ENCODE peak calls at places on chromosomes 6 and 20, in seven cellular contexts. Q, M, I, L, N, X and A are unnamed samples.
A peak's percentile ranks its signal among the peaks of the same experiment; 100 is the strongest.

GRCh38 chr6:49653942-49654341 is 17.3 kb upstream of the RHAG start:
- DNase-seq in Q (no peak), M (no peak), I (no peak), L (no peak), N (no peak), X (no peak), A (no peak)

GRCh38 chr6:44641344-44641743 is 253.8 kb downstream of the CDC5L start:
- DNase-seq in Q (no peak), M (peak; percentile 57), I (no peak), L (no peak), N (no peak), X (no peak), A (no peak)

GRCh38 chr6:44696099-44696498 is 308.6 kb downstream of the CDC5L start:
- DNase-seq in Q (no peak), M (no peak), I (no peak), L (no peak), N (no peak), X (no peak), A (no peak)

GRCh38 chr6:112223070-112223861 is 31.1 kb downstream of the LAMA4 start:
- DNase-seq in Q (no peak), M (no peak), I (no peak), L (no peak), N (no peak), X (no peak), A (no peak)

GRCh38 chr20:58810116-58810878 is 40.4 kb downstream of the GNAS-AS1 start:
- DNase-seq in Q (no peak), M (no peak), I (no peak), L (no peak), N (no peak), X (no peak), A (no peak)

GRCh38 chr6:4971851-4972250 is 32.0 kb downstream of the RPP40 start:
- DNase-seq in Q (no peak), M (no peak), I (no peak), L (peak; percentile 42), N (no peak), X (no peak), A (no peak)

GRCh38 chr20:63309261-63310071 is 16.5 kb downstream of the COL20A1 start:
- DNase-seq in Q (no peak), M (peak; percentile 61), I (peak; percentile 95), L (peak; percentile 84), N (no peak), X (peak; percentile 46), A (peak; percentile 97)

GRCh38 chr6:13354331-13355042 is 26.1 kb upstream of the TBC1D7 start:
- DNase-seq in Q (no peak), M (no peak), I (no peak), L (no peak), N (no peak), X (no peak), A (no peak)

GRCh38 chr6:17640477-17640917 is 40.4 kb downstream of the FAM8A1 start:
- DNase-seq in Q (no peak), M (no peak), I (no peak), L (no peak), N (no peak), X (no peak), A (no peak)

GRCh38 chr20:54773643-54774000 is 298.2 kb downstream of the DOK5 start:
- DNase-seq in Q (no peak), M (no peak), I (no peak), L (no peak), N (no peak), X (no peak), A (no peak)

GRCh38 chr6:43120938-43121913 is 45.1 kb downstream of the PTK7 start:
- DNase-seq in Q (no peak), M (peak; percentile 75), I (no peak), L (peak; percentile 42), N (no peak), X (peak; percentile 53), A (peak; percentile 44)

GRCh38 chr6:166932616-166933015 is 23.7 kb downstream of the RNASET2 start:
- DNase-seq in Q (no peak), M (no peak), I (no peak), L (no peak), N (no peak), X (no peak), A (no peak)

GRCh38 chr6:36873612-36874011 is 991 bp downstream of the PPIL1 start:
- DNase-seq in Q (no peak), M (no peak), I (peak; percentile 54), L (no peak), N (no peak), X (no peak), A (peak; percentile 63)

GRCh38 chr6:112218563-112218962 is 35.8 kb downstream of the LAMA4 start:
- DNase-seq in Q (no peak), M (peak; percentile 84), I (no peak), L (no peak), N (no peak), X (peak; percentile 74), A (no peak)

GRCh38 chr6:113276631-113277030 is 580.5 kb upstream of the MARCKS start:
- DNase-seq in Q (no peak), M (no peak), I (no peak), L (no peak), N (no peak), X (no peak), A (no peak)

GRCh38 chr20:34337982-34338756 is 24.9 kb upstream of the ITCH start:
- DNase-seq in Q (no peak), M (no peak), I (no peak), L (no peak), N (no peak), X (no peak), A (no peak)

GRCh38 chr20:32943490-32944052 is 60.7 kb downstream of the SUN5 start:
- DNase-seq in Q (no peak), M (no peak), I (no peak), L (no peak), N (no peak), X (no peak), A (no peak)

GRCh38 chr20:32941155-32941885 is 62.9 kb downstream of the SUN5 start:
- DNase-seq in Q (no peak), M (no peak), I (no peak), L (no peak), N (no peak), X (no peak), A (no peak)

GRCh38 chr20:32945710-32946221 is 58.5 kb downstream of the SUN5 start:
- DNase-seq in Q (no peak), M (no peak), I (peak; percentile 44), L (peak; percentile 61), N (no peak), X (no peak), A (peak; percentile 65)

DNA sequence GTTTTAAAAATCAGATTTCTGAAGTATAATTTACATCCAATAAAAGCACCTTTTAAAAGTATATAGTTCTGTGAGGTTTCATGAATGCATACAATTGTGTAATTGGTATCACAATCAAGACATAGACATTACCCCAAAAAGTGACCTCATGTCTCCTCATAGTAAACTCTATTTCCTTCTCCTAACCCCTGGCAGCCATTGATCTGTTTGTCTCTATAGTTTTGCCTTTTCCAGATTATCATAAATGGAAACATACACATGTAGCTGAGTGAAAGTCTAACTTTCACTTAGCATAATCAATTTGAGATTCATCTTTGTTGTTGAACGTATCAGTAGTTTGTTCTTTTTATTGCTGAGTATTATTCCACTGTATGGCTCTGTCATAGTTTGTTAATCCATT is 57.6 kb downstream of the SUN5 start:
- DNase-seq in Q (no peak), M (no peak), I (no peak), L (no peak), N (no peak), X (no peak), A (no peak)
- H3K27me3 ChIP-seq in Q (no peaks in the 10 kb centered on the region), M (no peaks in the 10 kb centered on the region), I (peaks cover 16% of the 10 kb centered on the region), L (peaks cover 79% of the 10 kb centered on the region), N (no peaks in the 10 kb centered on the region), X (no peaks in the 10 kb centered on the region), A (peaks cover 22% of the 10 kb centered on the region)

DNA sequence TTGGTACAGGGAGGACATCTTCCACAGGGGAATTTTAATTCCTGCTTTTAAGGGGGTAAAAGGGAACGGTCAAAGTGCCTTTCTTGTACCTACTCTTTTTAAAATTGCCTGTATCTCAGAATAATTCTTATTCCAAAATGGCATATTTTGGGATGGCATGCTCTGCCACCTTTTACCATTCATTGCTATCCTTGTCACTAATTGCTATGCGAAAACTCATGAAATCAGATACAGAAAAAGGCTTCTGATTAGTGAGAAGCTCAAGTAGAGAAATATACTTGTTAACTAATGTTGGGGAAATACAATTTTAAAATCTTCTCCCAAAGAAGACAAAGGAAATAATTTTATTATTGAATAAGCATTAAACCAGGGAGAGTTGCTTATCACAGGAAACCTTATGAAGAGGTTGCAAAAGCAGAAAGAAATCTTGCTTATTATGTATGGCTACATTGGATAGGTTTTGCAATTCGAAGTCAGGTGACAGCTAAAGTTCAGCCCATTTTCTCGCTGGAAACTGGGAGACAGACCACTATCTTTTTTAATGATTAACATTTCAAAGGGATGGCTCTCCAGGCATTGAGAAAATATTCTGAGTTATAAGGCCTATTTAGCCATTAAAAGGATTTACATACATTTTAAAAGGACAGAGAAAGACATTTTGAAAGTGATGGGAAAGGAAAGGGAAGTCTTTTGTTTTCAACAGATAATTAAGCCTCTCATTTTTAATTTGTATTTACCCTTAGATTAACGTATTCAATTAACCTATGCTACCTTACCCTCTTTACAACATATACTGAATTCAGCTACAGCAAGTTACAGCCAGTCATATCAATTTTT is 110.3 kb upstream of the PRSS16 start:
- DNase-seq in Q (no peak), M (no peak), I (no peak), L (no peak), N (no peak), X (no peak), A (no peak)
- H3K4me3 ChIP-seq in Q (no peak overlapping the region), M (no peak overlapping the region), I (no peak overlapping the region), L (no peak overlapping the region), N (no peak overlapping the region), X (no peak overlapping the region), A (no peak overlapping the region)

DNA sequence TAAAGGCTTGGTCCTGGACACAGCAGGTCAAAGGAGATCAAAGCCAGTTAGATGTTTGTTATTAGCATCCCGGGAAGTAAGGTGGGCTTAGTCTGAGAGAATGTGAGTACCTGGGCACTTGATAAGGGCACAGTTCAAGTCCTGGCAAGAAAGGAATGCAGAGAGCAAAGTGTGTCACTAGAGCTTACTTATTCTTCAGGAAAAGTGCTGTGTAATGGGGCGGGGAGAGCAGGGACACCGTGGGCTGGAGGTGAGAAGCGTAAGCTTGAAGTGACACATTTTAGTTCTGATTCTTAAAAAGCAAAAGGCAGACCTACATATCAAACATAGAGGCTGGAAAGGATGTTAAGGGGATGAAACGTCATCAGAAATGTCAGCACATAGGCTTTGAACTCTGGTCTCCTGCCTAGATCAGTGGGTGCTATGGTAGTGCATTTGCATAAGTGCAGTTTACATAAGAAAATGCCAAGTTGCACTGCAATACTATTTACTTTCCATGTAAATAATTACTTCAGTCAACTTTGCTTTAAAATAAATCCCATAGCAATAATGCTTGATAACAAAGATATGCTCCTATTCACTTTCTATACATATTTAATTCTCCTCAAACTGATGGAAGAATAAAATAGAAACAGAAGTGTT is 2.6 kb downstream of the SAMD5 start:
- DNase-seq in Q (no peak), M (no peak), I (no peak), L (no peak), N (no peak), X (no peak), A (no peak)
- H3K27me3 ChIP-seq in Q (peaks cover 27% of the 10 kb centered on the region), M (no peaks in the 10 kb centered on the region), I (peaks cover 22% of the 10 kb centered on the region), L (peaks cover 88% of the 10 kb centered on the region), N (no peaks in the 10 kb centered on the region), X (peaks cover 27% of the 10 kb centered on the region), A (peaks cover 53% of the 10 kb centered on the region)

GRCh38 chr20:9555781-9556180 is 41.4 kb downstream of the LAMP5 start:
- DNase-seq in Q (no peak), M (no peak), I (no peak), L (no peak), N (no peak), X (no peak), A (no peak)

GRCh38 chr20:9551808-9552550 is 37.6 kb downstream of the LAMP5 start:
- DNase-seq in Q (no peak), M (no peak), I (no peak), L (no peak), N (no peak), X (no peak), A (no peak)

GRCh38 chr20:9550283-9550682 is 35.9 kb downstream of the LAMP5 start:
- DNase-seq in Q (no peak), M (no peak), I (no peak), L (no peak), N (no peak), X (no peak), A (no peak)
- H3K4me3 ChIP-seq in Q (no peak overlapping the region), M (no peak overlapping the region), I (no peak overlapping the region), L (no peak overlapping the region), N (no peak overlapping the region), X (no peak overlapping the region), A (no peak overlapping the region)